ENCODE peak calls at places on chromosomes 3 and 15, in ten cellular contexts. F, S, X, Y, R, H, D, T, Z and I are unnamed samples. For H3K4me1, the result is how much of the 10 kb centered on the place peaks cover.

GRCh38 chr3:52983336-52983807 is 62.5 kb downstream of the SFMBT1 start:
- DNase-seq in F (no peak), S (no peak), X (no peak), Y (no peak), R (peak), H (no peak), D (no peak), T (no peak), Z (no peak), I (no peak)

GRCh38 chr3:150407818-150408231 is 273 bp upstream of the TSC22D2 start:
- DNase-seq in F (no peak), S (peak), X (no peak), Y (peak), R (peak), H (no peak), D (no peak), T (no peak), Z (no peak), I (peak)

GRCh38 chr3:197507081-197507480 is 48.7 kb downstream of the BDH1 start:
- DNase-seq in F (no peak), S (no peak), X (no peak), Y (no peak), R (no peak), H (no peak), D (no peak), T (no peak), Z (no peak), I (peak)

GRCh38 chr15:78619022-78619950 is 1.5 kb downstream of the CHRNA3 start:
- DNase-seq in F (no peak), S (no peak), X (peak), Y (peak), R (no peak), H (no peak), D (no peak), T (no peak), Z (peak), I (no peak)

GRCh38 chr3:43180027-43180426 is 74.1 kb upstream of the POMGNT2 start:
- DNase-seq in F (peak), S (peak), X (peak), Y (no peak), R (peak), H (no peak), D (peak), T (no peak), Z (no peak), I (no peak)

GRCh38 chr3:10459954-10460754 is 45.2 kb downstream of the ATP2B2 start:
- DNase-seq in F (peak), S (peak), X (peak), Y (no peak), R (peak), H (peak), D (peak), T (peak), Z (no peak), I (peak)

GRCh38 chr15:32855942-32856341 is 138.1 kb downstream of the GREM1 start:
- DNase-seq in F (peak), S (peak), X (peak), Y (no peak), R (no peak), H (peak), D (peak), T (no peak), Z (no peak), I (no peak)

GRCh38 chr3:134618473-134618860 is 32.4 kb downstream of the KY start:
- DNase-seq in F (no peak), S (no peak), X (peak), Y (no peak), R (no peak), H (no peak), D (no peak), T (no peak), Z (no peak), I (no peak)

GRCh38 chr15:52783929-52784798 is 6.0 kb downstream of the ONECUT1 start:
- DNase-seq in F (peak), S (peak), X (peak), Y (peak), R (no peak), H (no peak), D (no peak), T (no peak), Z (no peak), I (peak)

GRCh38 chr15:72369964-72370363 is 5.8 kb downstream of the HEXA start:
- DNase-seq in F (no peak), S (peak), X (no peak), Y (no peak), R (no peak), H (no peak), D (peak), T (no peak), Z (no peak), I (no peak)

GRCh38 chr3:61903931-61904657 is 342.7 kb downstream of the PTPRG start:
- DNase-seq in F (peak), S (peak), X (no peak), Y (no peak), R (no peak), H (no peak), D (peak), T (no peak), Z (no peak), I (peak)

GRCh38 chr15:42511010-42511396 is 15.6 kb downstream of the SNAP23 start:
- DNase-seq in F (peak), S (peak), X (no peak), Y (no peak), R (no peak), H (no peak), D (peak), T (no peak), Z (no peak), I (no peak)

GRCh38 chr3:178676077-178676476 is 139.8 kb downstream of the KCNMB2 start:
- DNase-seq in F (no peak), S (no peak), X (no peak), Y (no peak), R (no peak), H (no peak), D (no peak), T (no peak), Z (no peak), I (no peak)

GRCh38 chr3:8625991-8626390 is 18.6 kb downstream of the SSUH2 start:
- DNase-seq in F (no peak), S (peak), X (no peak), Y (peak), R (no peak), H (no peak), D (peak), T (no peak), Z (peak), I (no peak)

GRCh38 chr3:122394173-122394572 is 10.2 kb downstream of the FAM162A start:
- DNase-seq in F (no peak), S (no peak), X (no peak), Y (no peak), R (no peak), H (peak), D (no peak), T (no peak), Z (no peak), I (no peak)

GRCh38 chr3:171321241-171321640 is 139.0 kb downstream of the TNIK start:
- DNase-seq in F (no peak), S (no peak), X (no peak), Y (no peak), R (no peak), H (no peak), D (no peak), T (no peak), Z (no peak), I (no peak)

GRCh38 chr15:50135123-50135541 is 16.1 kb upstream of the ATP8B4 start:
- DNase-seq in F (no peak), S (no peak), X (no peak), Y (no peak), R (no peak), H (no peak), D (peak), T (no peak), Z (no peak), I (no peak)

GRCh38 chr3:134364936-134365765 is 9.1 kb downstream of the AMOTL2 start:
- DNase-seq in F (no peak), S (peak), X (peak), Y (peak), R (no peak), H (no peak), D (peak), T (no peak), Z (peak), I (no peak)

GRCh38 chr15:98898122-98898521 is 109.5 kb downstream of the PGPEP1L start:
- DNase-seq in F (no peak), S (no peak), X (no peak), Y (no peak), R (no peak), H (no peak), D (no peak), T (no peak), Z (no peak), I (no peak)
- H3K4me3 ChIP-seq in F (no peak), S (no peak), X (no peak), Y (no peak), R (no peak), H (no peak), D (no peak), T (no peak), Z (no peak), I (no peak)

DNA sequence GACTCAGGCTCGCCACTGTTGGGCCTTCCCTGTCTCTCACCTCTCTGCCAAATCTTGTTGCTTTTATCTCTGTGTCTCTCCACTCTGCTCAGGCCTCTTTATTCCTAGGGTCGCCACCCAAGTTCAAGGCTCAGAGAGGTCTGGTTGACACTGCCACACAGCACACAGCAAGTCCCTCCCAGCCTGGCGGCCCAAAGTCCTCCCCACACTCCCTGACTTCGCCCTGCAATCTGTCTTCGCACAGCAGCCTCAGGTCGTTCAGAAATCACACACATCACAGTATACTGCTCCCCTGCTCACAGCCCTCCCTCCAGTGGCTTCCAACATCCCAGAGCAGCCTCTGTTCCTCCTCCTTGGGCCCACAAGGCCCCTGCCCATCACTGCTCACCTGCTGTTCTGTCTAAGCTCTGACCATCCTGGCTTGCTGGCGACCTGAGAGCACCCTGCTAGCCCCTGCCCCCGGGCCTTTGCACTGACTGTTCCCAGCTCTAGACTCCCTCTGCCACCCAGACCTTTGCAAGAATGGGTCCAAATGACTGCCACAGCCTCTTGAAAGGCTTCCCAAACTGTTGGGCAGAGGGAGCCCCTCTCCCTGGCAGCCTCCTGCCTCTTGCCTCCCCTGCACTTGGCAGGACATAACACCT is 48.4 kb downstream of the MGLL start:
- DNase-seq in F (no peak), S (no peak), X (no peak), Y (peak), R (no peak), H (no peak), D (no peak), T (no peak), Z (no peak), I (no peak)
- H3K4me1 ChIP-seq in F (under half), S (under half), X (under half), Y (under half), R (under half), H (under half), D (under half), T (under half), Z (under half), I (under half)

GRCh38 chr15:90203922-90204321 is 2.8 kb downstream of the SEMA4B start:
- DNase-seq in F (no peak), S (no peak), X (no peak), Y (no peak), R (no peak), H (no peak), D (no peak), T (no peak), Z (peak), I (no peak)
- H3K4me3 ChIP-seq in F (no peak), S (no peak), X (no peak), Y (no peak), R (no peak), H (no peak), D (no peak), T (no peak), Z (no peak), I (no peak)

DNA sequence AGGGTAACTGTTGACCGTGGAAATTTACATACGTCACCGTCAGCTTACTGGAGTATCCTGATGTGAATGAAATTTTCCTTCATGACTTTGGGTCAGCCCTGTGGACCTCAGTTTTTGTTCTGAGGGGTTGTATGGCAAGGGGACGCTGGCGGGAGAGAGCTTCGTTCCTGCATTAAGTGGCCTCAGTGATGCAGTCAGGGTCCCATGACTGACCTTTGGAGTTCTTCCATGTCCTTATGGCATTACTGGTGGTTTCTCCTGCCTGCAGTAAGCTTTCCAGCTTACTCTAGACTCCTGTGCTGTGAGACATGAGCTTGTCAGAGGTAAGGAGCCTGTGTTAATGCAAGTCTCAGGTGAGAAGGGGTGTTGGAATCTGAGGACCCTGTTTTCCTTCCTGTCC is 1.8 kb downstream of the CD276 start:
- DNase-seq in F (no peak), S (no peak), X (no peak), Y (no peak), R (no peak), H (no peak), D (peak), T (no peak), Z (peak), I (no peak)
- H3K4me1 ChIP-seq in F (under half), S (under half), X (under half), Y (under half), R (under half), H (under half), D (half or more), T (under half), Z (under half), I (under half)